ENCODE peak calls at places on chromosomes 4 and X, in nine cellular contexts. R is SK-MEL-5; M is BJ; K is T-helper 9 cell; P is NCI-H2107; V is HT1080; G is MCF 10A; A is activated CD4-positive, alpha-beta T cell treated with anti-CD3 and anti-CD28 coated beads, Interleukin-2, amount 50 U/mL, for 48 hours; F is astrocyte of the spinal cord. Q is an unnamed sample.

GRCh38 chr4:102580463-102580842 is 79.3 kb downstream of the NFKB1 start:
- DNase-seq in V (no peak), K (no peak), R (no peak), F (no peak), M (no peak), P (no peak), A (no peak), G (no peak), Q (no peak)

GRCh38 chr4:79413486-79413885 is 5.5 kb upstream of the GK2 start:
- DNase-seq in A (no peak), R (no peak), K (no peak), M (no peak), F (no peak), P (no peak), G (no peak), V (no peak), Q (no peak)

GRCh38 chr4:113588895-113589668 is 172.5 kb downstream of the CAMK2D start:
- DNase-seq in K (no peak), R (no peak), G (no peak), V (no peak), F (no peak), M (no peak), A (no peak), P (no peak), Q (no peak)

GRCh38 chr4:53507671-53508286 is 83.5 kb downstream of the LNX1 start:
- DNase-seq in V (peak; percentile 93), A (no peak), R (no peak), K (no peak), M (no peak), P (peak; percentile 26), G (peak; percentile 24), F (peak; percentile 95), Q (no peak)

GRCh38 chr4:26964512-26964911 is 103.9 kb downstream of the STIM2 start:
- DNase-seq in P (no peak), G (no peak), F (peak; percentile 9), V (no peak), R (no peak), M (no peak), A (no peak), K (no peak), Q (no peak)

GRCh38 chr4:15410750-15411149 is 17.1 kb upstream of the C1QTNF7 start:
- DNase-seq in M (no peak), R (no peak), K (no peak), F (no peak), V (peak; percentile 20), A (no peak), G (no peak), P (no peak), Q (no peak)

GRCh38 chrX:6917666-6918065 is 229.8 kb upstream of the STS start:
- DNase-seq in M (no peak), R (no peak), V (no peak), G (no peak), K (no peak), F (no peak), A (no peak), P (no peak), Q (no peak)

GRCh38 chrX:107571296-107571998 is 56.9 kb upstream of the PRPS1 start:
- DNase-seq in M (peak; percentile 65), F (peak; percentile 92), R (peak; percentile 11), A (no peak), V (peak; percentile 91), G (peak; percentile 83), P (no peak), K (no peak), Q (peak; percentile 81)

GRCh38 chr4:1458581-1458980 is 52.3 kb upstream of the NKX1-1 start:
- DNase-seq in A (no peak), G (no peak), P (no peak), F (no peak), V (no peak), M (no peak), K (no peak), R (no peak), Q (no peak)

GRCh38 chr4:151485541-151486131 is 76.7 kb downstream of the FHIP1A start:
- DNase-seq in K (no peak), A (no peak), G (peak; percentile 39), V (peak; percentile 49), R (no peak), P (no peak), F (no peak), M (no peak), Q (peak; percentile 87)

GRCh38 chrX:46180258-46180687 is 364.9 kb downstream of the ZNF674 start:
- DNase-seq in M (peak; percentile 61), A (no peak), K (no peak), P (no peak), V (peak; percentile 96), R (no peak), F (peak; percentile 95), G (peak; percentile 46), Q (no peak)

GRCh38 chr4:1043658-1044468 is 32.4 kb downstream of the FGFRL1 start:
- DNase-seq in P (no peak), R (peak; percentile 85), F (peak; percentile 99), M (peak; percentile 92), A (peak; percentile 39), V (peak; percentile 99), K (no peak), G (peak; percentile 100), Q (peak; percentile 97)

GRCh38 chrX:120647127-120647526 is 17.3 kb upstream of the C1GALT1C1 start:
- DNase-seq in P (no peak), A (no peak), G (peak; percentile 46), M (no peak), K (no peak), V (peak; percentile 50), F (peak; percentile 30), R (peak; percentile 56), Q (no peak)

GRCh38 chrX:10387011-10387410 is 230.2 kb downstream of the CLCN4 start:
- DNase-seq in G (peak; percentile 40), V (no peak), M (peak; percentile 18), K (no peak), P (no peak), A (no peak), F (no peak), R (no peak), Q (no peak)

GRCh38 chr4:95979961-95980876 is 140.3 kb downstream of the PDHA2 start:
- DNase-seq in K (no peak), A (no peak), G (no peak), F (no peak), M (no peak), R (no peak), V (no peak), P (no peak), Q (no peak)

GRCh38 chr4:105715692-105716278 is 7.2 kb downstream of the GSTCD start:
- DNase-seq in M (no peak), V (peak; percentile 26), A (no peak), K (no peak), F (peak; percentile 56), G (peak; percentile 55), P (no peak), R (peak; percentile 55), Q (peak; percentile 67)

GRCh38 chrX:40054793-40055192 is 43.0 kb downstream of the BCOR start:
- DNase-seq in R (no peak), F (no peak), M (no peak), P (no peak), K (no peak), A (no peak), G (no peak), V (no peak), Q (no peak)

GRCh38 chrX:71111141-71111843 is at the start of gene IL2RG:
- DNase-seq in A (peak; percentile 74), F (no peak), V (no peak), K (peak; percentile 72), M (no peak), P (no peak), G (no peak), R (no peak), Q (no peak)